ENCODE peak calls at places on chromosome 20, in nine cellular contexts. I is astrocyte of the cerebellum; R is HAP-1; F is mucosa of descending colon; L is ascending aorta; C is CD8-positive, alpha-beta T cell; V is fibroblast of mammary gland; K is tibial artery; Z is choroid plexus epithelial cell. D is an unnamed sample.

GRCh38 chr20:30281584-30282197 is 975.8 kb upstream of the DEFB115 start:
- DNase-seq in I (no peak), R (no peak), K (no peak), F (no peak), C (no peak), L (no peak), Z (no peak), V (no peak), D (no peak)

GRCh38 chr20:1804554-1804956 is 90.7 kb upstream of the SIRPA start:
- DNase-seq in F (no peak), L (no peak), Z (no peak), K (peak), I (no peak), C (no peak), V (no peak), R (no peak), D (no peak)

GRCh38 chr20:63787749-63788148 is 43.3 kb downstream of the ZBTB46 start:
- DNase-seq in F (no peak), V (no peak), C (no peak), Z (no peak), L (no peak), K (no peak), R (no peak), I (no peak), D (no peak)

GRCh38 chr20:45890077-45890996 is 671 bp downstream of the NEURL2 start:
- DNase-seq in Z (peak), L (no peak), I (peak), K (peak), R (no peak), C (peak), V (peak), F (peak), D (peak)

GRCh38 chr20:48523191-48523757 is 304.5 kb downstream of the PREX1 start:
- DNase-seq in R (peak), L (no peak), Z (peak), C (no peak), F (no peak), K (no peak), I (peak), V (peak), D (peak)

GRCh38 chr20:5600982-5601381 is 149.2 kb upstream of the SHLD1 start:
- DNase-seq in L (no peak), C (no peak), Z (no peak), R (no peak), V (no peak), F (no peak), K (no peak), I (no peak), D (no peak)

GRCh38 chr20:46400253-46400652 is 6.2 kb downstream of the ELMO2 start:
- DNase-seq in L (no peak), Z (peak), I (no peak), K (no peak), V (peak), F (no peak), R (no peak), C (no peak), D (peak)

GRCh38 chr20:40293740-40294139 is 395.3 kb downstream of the MAFB start:
- DNase-seq in V (peak), L (no peak), I (no peak), K (peak), Z (peak), R (no peak), F (no peak), C (no peak), D (no peak)

GRCh38 chr20:19789446-19789845 is 31.4 kb downstream of the RIN2 start:
- DNase-seq in I (no peak), L (no peak), K (no peak), V (no peak), R (no peak), Z (no peak), C (no peak), F (no peak), D (no peak)

GRCh38 chr20:23078351-23078993 is 7.7 kb downstream of the CD93 start:
- DNase-seq in I (peak), K (no peak), V (peak), F (no peak), C (no peak), R (no peak), Z (peak), L (no peak), D (peak)

GRCh38 chr20:22339091-22339881 is 245.1 kb downstream of the FOXA2 start:
- DNase-seq in V (peak), R (peak), C (no peak), F (no peak), Z (peak), I (peak), K (no peak), L (no peak), D (peak)

GRCh38 chr20:1876217-1876921 is 18.8 kb upstream of the SIRPA start:
- DNase-seq in Z (no peak), R (no peak), K (no peak), V (no peak), I (no peak), L (no peak), F (no peak), C (no peak), D (no peak)

GRCh38 chr20:32908334-32909292 is 49.9 kb downstream of the EFCAB8 start:
- DNase-seq in K (no peak), Z (no peak), F (peak), C (no peak), I (no peak), L (no peak), V (no peak), R (no peak), D (no peak)

GRCh38 chr20:44203161-44203560 is 7.4 kb downstream of the OSER1 start:
- DNase-seq in R (no peak), I (no peak), K (no peak), V (no peak), L (no peak), C (no peak), Z (no peak), F (no peak), D (no peak)

GRCh38 chr20:48153523-48153922 is 368.2 kb upstream of the SULF2 start:
- DNase-seq in I (no peak), Z (peak), F (no peak), L (no peak), R (no peak), C (no peak), V (no peak), K (no peak), D (no peak)

GRCh38 chr20:1900321-1900791 is 5.1 kb downstream of the SIRPA start:
- DNase-seq in V (peak), C (no peak), K (peak), I (peak), F (no peak), Z (peak), R (peak), L (no peak), D (peak)

GRCh38 chr20:23078994-23079364 is 7.1 kb downstream of the CD93 start:
- DNase-seq in L (no peak), K (no peak), Z (no peak), F (no peak), V (no peak), C (no peak), R (no peak), I (no peak), D (no peak)

GRCh38 chr20:52783769-52784168 is 188.4 kb upstream of the TSHZ2 start:
- DNase-seq in K (no peak), F (no peak), I (no peak), V (peak), C (no peak), L (no peak), R (peak), Z (no peak), D (no peak)

GRCh38 chr20:24453917-24454316 is 15.5 kb upstream of the SYNDIG1 start:
- DNase-seq in K (no peak), R (no peak), I (no peak), L (no peak), Z (no peak), C (no peak), V (no peak), F (no peak), D (no peak)

DNA sequence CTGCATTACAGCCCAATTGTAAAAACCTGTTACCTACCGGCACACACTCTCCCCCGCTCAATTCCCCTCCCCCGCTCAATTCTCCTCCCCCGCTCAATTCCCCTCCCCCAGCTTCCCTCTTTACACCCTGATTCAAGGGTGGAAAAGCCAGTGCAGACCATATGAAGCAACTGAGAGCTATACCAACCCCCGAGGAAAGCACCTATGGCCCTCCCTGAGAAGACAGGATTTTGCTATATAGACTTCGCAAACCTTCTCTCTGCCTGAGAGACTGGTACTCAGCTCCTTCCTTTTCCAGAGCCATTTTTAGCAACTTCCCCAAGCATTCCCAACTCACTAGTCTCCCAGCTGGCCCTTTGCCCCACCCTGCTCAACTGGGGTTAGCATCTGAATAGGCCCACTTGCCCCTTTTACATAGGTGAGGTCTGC is 7.6 kb downstream of the GNAS-AS1 start:
- DNase-seq in L (no peak), R (no peak), C (no peak), K (no peak), F (no peak), V (no peak), Z (no peak), I (no peak), D (no peak)
- H3K4me3 ChIP-seq in L (no peak), R (no peak), C (no peak), K (no peak), F (no peak), V (no peak), Z (no peak), I (no peak), D (no peak)

GRCh38 chr20:15047100-15047499 is 709.7 kb upstream of the FLRT3 start:
- DNase-seq in K (no peak), C (no peak), V (no peak), R (no peak), Z (peak), L (no peak), I (no peak), F (no peak), D (no peak)
- H3K4me3 ChIP-seq in K (no peak), C (no peak), V (no peak), R (no peak), Z (no peak), L (no peak), I (no peak), F (no peak), D (no peak)

GRCh38 chr20:56328861-56329260 is 29.9 kb upstream of the FAM210B start:
- DNase-seq in F (no peak), Z (peak), V (peak), C (no peak), I (no peak), K (no peak), L (no peak), R (no peak), D (no peak)
- H3K4me3 ChIP-seq in F (no peak), Z (no peak), V (no peak), C (no peak), I (no peak), K (no peak), L (no peak), R (no peak), D (no peak)

GRCh38 chr20:36572701-36573102 is 695 bp upstream of the TGIF2 start:
- DNase-seq in C (peak), K (no peak), L (no peak), V (peak), F (no peak), R (peak), Z (peak), I (no peak), D (no peak)

GRCh38 chr20:36574278-36575065 is 1.1 kb downstream of the TGIF2 start:
- DNase-seq in C (peak), R (peak), K (peak), I (no peak), F (peak), V (peak), L (no peak), Z (peak), D (no peak)

GRCh38 chr20:36573103-36573797 is at the start of gene TGIF2:
- DNase-seq in R (peak), V (peak), C (peak), I (peak), F (peak), Z (peak), L (peak), K (peak), D (peak)

GRCh38 chr20:36573798-36574277 is 441 bp downstream of the TGIF2 start:
- DNase-seq in I (no peak), C (no peak), R (peak), L (no peak), Z (no peak), F (no peak), V (no peak), K (no peak), D (no peak)

GRCh38 chr20:36575066-36575743 is 1.8 kb downstream of the TGIF2 start:
- DNase-seq in V (peak), F (peak), I (peak), K (peak), C (peak), Z (peak), R (peak), L (no peak), D (no peak)
- H3K4me3 ChIP-seq in V (peak), F (no peak), I (peak), K (peak), C (peak), Z (peak), R (peak), L (peak), D (peak)

DNA sequence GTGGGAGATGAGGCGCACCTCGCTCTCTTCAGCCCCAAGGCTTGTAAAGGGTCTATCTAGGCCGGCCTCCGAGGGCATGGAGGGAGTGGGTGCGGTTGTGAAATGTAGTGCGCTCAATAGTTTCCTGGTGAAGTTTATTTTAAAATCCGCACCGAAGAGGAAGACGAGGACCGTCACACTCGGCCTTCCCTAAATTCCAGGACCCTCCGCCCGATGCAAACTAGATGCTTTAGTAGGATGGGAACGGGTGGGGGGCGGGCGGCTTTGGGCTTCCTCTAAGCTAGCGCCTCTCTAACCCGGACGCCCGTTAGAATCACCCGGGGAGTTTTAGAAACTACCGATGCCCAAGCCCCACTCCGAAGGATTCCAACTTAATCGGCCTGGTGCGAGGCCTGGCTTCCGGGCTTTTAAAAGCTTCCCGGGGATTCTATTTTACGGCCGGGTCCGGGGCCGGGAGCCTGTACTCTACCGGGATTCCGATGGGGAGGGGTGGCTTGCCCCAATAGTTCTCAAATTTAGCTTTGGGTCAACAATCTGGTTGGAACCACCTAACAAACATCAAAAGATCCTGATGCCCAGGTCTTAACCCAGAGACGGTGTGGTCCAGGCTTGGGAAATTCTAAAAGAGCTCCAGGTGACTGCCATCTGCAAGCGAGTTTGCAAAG is 548 bp upstream of the BCAS4 start:
- DNase-seq in R (no peak), L (no peak), Z (no peak), K (no peak), V (no peak), C (no peak), F (no peak), I (no peak), D (no peak)
- H3K4me3 ChIP-seq in R (peak), L (peak), Z (peak), K (peak), V (peak), C (peak), F (no peak), I (peak), D (peak)

GRCh38 chr20:4242376-4242775 is 227.0 kb upstream of the RNF24 start:
- DNase-seq in F (no peak), K (no peak), Z (no peak), I (no peak), R (no peak), C (no peak), L (no peak), V (no peak), D (no peak)
- H3K4me3 ChIP-seq in F (no peak), K (no peak), Z (no peak), I (no peak), R (no peak), C (no peak), L (no peak), V (no peak), D (no peak)

GRCh38 chr20:57157106-57157691 is 109.2 kb downstream of the BMP7 start:
- DNase-seq in V (no peak), I (no peak), K (no peak), R (no peak), F (no peak), Z (no peak), L (no peak), C (no peak), D (no peak)
- H3K4me3 ChIP-seq in V (no peak), I (no peak), K (no peak), R (no peak), F (no peak), Z (no peak), L (no peak), C (no peak), D (no peak)

D was measured in skeletal muscle cell.